ENCODE peak calls at places on chromosomes 2 and 18, in four cellular contexts. Z, O, F and L are unnamed samples.
A peak's percentile ranks its signal among the peaks of the same experiment; 100 is the strongest.

GRCh38 chr2:240111253-240111652 is 24.9 kb downstream of the COPS9 start:
- DNase-seq in F (no peak), Z (no peak), O (no peak), L (no peak)

GRCh38 chr2:164794432-164795231 is 47.0 kb downstream of the COBLL1 start:
- DNase-seq in F (no peak), O (no peak), Z (peak; percentile 4), L (no peak)

GRCh38 chr2:67548317-67549095 is 151.4 kb downstream of the ETAA1 start:
- DNase-seq in Z (no peak), O (no peak), F (no peak), L (no peak)

GRCh38 chr2:188203756-188204155 is 87.9 kb upstream of the GULP1 start:
- DNase-seq in Z (no peak), F (no peak), O (no peak), L (no peak)

GRCh38 chr2:151409601-151410484 is at the start of gene RIF1:
- DNase-seq in F (peak; percentile 92), O (peak; percentile 45), Z (peak; percentile 98), L (peak; percentile 95)

GRCh38 chr2:1981421-1981820 is 237.1 kb upstream of the PXDN start:
- DNase-seq in O (no peak), Z (no peak), F (no peak), L (no peak)

GRCh38 chr2:208350610-208351009 is 56.0 kb upstream of the PTH2R start:
- DNase-seq in O (no peak), Z (no peak), F (no peak), L (no peak)

GRCh38 chr2:124267821-124268220 is 242.7 kb downstream of the CNTNAP5 start:
- DNase-seq in O (no peak), Z (no peak), F (no peak), L (no peak)

GRCh38 chr2:101149241-101150192 is 1.7 kb downstream of the TBC1D8 start:
- DNase-seq in O (no peak), Z (no peak), F (peak; percentile 74), L (peak; percentile 22)

GRCh38 chr2:222448806-222449205 is 24.5 kb downstream of the SGPP2 start:
- DNase-seq in O (no peak), Z (no peak), F (no peak), L (no peak)

GRCh38 chr2:37871453-37872191 is 53.5 kb upstream of the RMDN2 start:
- DNase-seq in O (no peak), F (no peak), Z (no peak), L (no peak)

GRCh38 chr2:233209978-233210680 is 41.3 kb upstream of the ATG16L1 start:
- DNase-seq in Z (no peak), O (no peak), F (no peak), L (no peak)

GRCh38 chr2:233422050-233422639 is 67.9 kb downstream of the DGKD start:
- DNase-seq in Z (peak; percentile 38), F (no peak), O (peak; percentile 66), L (no peak)

GRCh38 chr18:36590621-36591580 is 237.9 kb downstream of the TPGS2 start:
- DNase-seq in Z (no peak), O (no peak), F (no peak), L (no peak)

GRCh38 chr2:38925982-38926381 is 36.3 kb downstream of the ARHGEF33 start:
- DNase-seq in Z (peak; percentile 63), F (peak; percentile 62), O (no peak), L (peak; percentile 47)

GRCh38 chr2:135585586-135585985 is 54.3 kb downstream of the R3HDM1 start:
- DNase-seq in O (no peak), F (no peak), Z (peak; percentile 5), L (no peak)

GRCh38 chr2:237060518-237061312 is 25.0 kb upstream of the COPS8 start:
- DNase-seq in O (no peak), F (peak; percentile 62), Z (peak; percentile 47), L (peak; percentile 61)

GRCh38 chr18:10322408-10322807 is 132.0 kb upstream of the APCDD1 start:
- DNase-seq in F (no peak), O (no peak), Z (no peak), L (no peak)
- TF ChIP-seq ETV6 in F (no peak), O (no peak), Z (no peak), L (no peak)

GRCh38 chr2:100015849-100016248 is 126.5 kb downstream of the AFF3 start:
- DNase-seq in Z (no peak), F (no peak), O (no peak), L (no peak)
- TF ChIP-seq SP1 in Z (no peak), F (no peak), O (no peak), L (no peak)

GRCh38 chr18:26948703-26949102 is 83.2 kb upstream of the AQP4 start:
- DNase-seq in F (no peak), O (no peak), Z (no peak), L (no peak)
- TF ChIP-seq ETV6 in F (no peak), O (no peak), Z (no peak), L (no peak)

GRCh38 chr18:75679347-75679746 is 251.8 kb upstream of the SMIM21 start:
- DNase-seq in O (no peak), Z (no peak), F (no peak), L (no peak)

GRCh38 chr18:75687626-75688025 is 260.1 kb upstream of the SMIM21 start:
- DNase-seq in F (no peak), Z (no peak), O (no peak), L (no peak)

GRCh38 chr18:75681538-75682115 is 254.1 kb upstream of the SMIM21 start:
- DNase-seq in O (no peak), F (no peak), Z (no peak), L (no peak)

GRCh38 chr18:75678662-75679061 is 251.2 kb upstream of the SMIM21 start:
- DNase-seq in O (no peak), F (no peak), Z (no peak), L (no peak)

GRCh38 chr18:75683426-75683825 is 255.9 kb upstream of the SMIM21 start:
- DNase-seq in F (no peak), Z (no peak), O (no peak), L (no peak)
- TF ChIP-seq SP1 in F (no peak), Z (no peak), O (no peak), L (no peak)